ENCODE peak calls at places on chromosome X, in five cellular contexts. One of them, this sample, is unnamed.

GRCh38 chrX:7270018-7270417 is 122.1 kb upstream of the PUDP start:
- DNase-seq in H1: no peak
- DNase-seq in GM12878: no peak
- DNase-seq in K562: no peak
- DNase-seq in HepG2: no peak
- DNase-seq in this sample: no peak

GRCh38 chrX:41259516-41259915 is 74.4 kb upstream of the DDX3X start:
- DNase-seq in H1: no peak
- DNase-seq in GM12878: no peak
- DNase-seq in K562: no peak
- DNase-seq in HepG2: peak; percentile 25
- DNase-seq in this sample: peak; percentile 13

GRCh38 chrX:116961872-116962582 is 499.3 kb upstream of the CT83 start:
- DNase-seq in H1: peak; percentile 45
- DNase-seq in GM12878: no peak
- DNase-seq in K562: no peak
- DNase-seq in HepG2: peak; percentile 0
- DNase-seq in this sample: peak; percentile 16

GRCh38 chrX:151701071-151701470 is 5.8 kb downstream of the PRRG3 start:
- DNase-seq in H1: no peak
- DNase-seq in GM12878: no peak
- DNase-seq in K562: no peak
- DNase-seq in HepG2: no peak
- DNase-seq in this sample: no peak

GRCh38 chrX:103151799-103152198 is 58.9 kb upstream of the NXF3 start:
- DNase-seq in H1: no peak
- DNase-seq in GM12878: no peak
- DNase-seq in K562: no peak
- DNase-seq in HepG2: no peak
- DNase-seq in this sample: no peak

GRCh38 chrX:2316534-2316933 is 184.2 kb downstream of the DHRSX start:
- DNase-seq in H1: no peak
- DNase-seq in GM12878: no peak
- DNase-seq in K562: no peak
- DNase-seq in HepG2: peak; percentile 10
- DNase-seq in this sample: no peak

GRCh38 chrX:104195489-104196084 is 29.3 kb downstream of the FAM199X start:
- DNase-seq in H1: no peak
- DNase-seq in GM12878: no peak
- DNase-seq in K562: peak; percentile 20
- DNase-seq in HepG2: peak; percentile 3
- DNase-seq in this sample: no peak

GRCh38 chrX:21725498-21725897 is 32.4 kb downstream of the SMPX start:
- DNase-seq in H1: no peak
- DNase-seq in GM12878: no peak
- DNase-seq in K562: no peak
- DNase-seq in HepG2: peak; percentile 27
- DNase-seq in this sample: no peak

GRCh38 chrX:109632906-109633504 is 8.0 kb upstream of the KCNE5 start:
- DNase-seq in H1: no peak
- DNase-seq in GM12878: no peak
- DNase-seq in K562: peak; percentile 34
- DNase-seq in HepG2: no peak
- DNase-seq in this sample: peak; percentile 13

GRCh38 chrX:140318306-140318705 is 186.6 kb downstream of the SOX3 start:
- DNase-seq in H1: no peak
- DNase-seq in GM12878: no peak
- DNase-seq in K562: no peak
- DNase-seq in HepG2: no peak
- DNase-seq in this sample: no peak

GRCh38 chrX:154050113-154050495 is 30.4 kb upstream of the IRAK1 start:
- DNase-seq in H1: no peak
- DNase-seq in GM12878: no peak
- DNase-seq in K562: no peak
- DNase-seq in HepG2: no peak
- DNase-seq in this sample: no peak

GRCh38 chrX:133958997-133959688 is 26.3 kb downstream of the GPC3 start:
- DNase-seq in H1: no peak
- DNase-seq in GM12878: no peak
- DNase-seq in K562: no peak
- DNase-seq in HepG2: no peak
- DNase-seq in this sample: no peak

GRCh38 chrX:24838624-24839023 is 144.9 kb downstream of the POLA1 start:
- DNase-seq in H1: no peak
- DNase-seq in GM12878: peak; percentile 1
- DNase-seq in K562: no peak
- DNase-seq in HepG2: no peak
- DNase-seq in this sample: no peak

GRCh38 chrX:139759637-139760036 is 51.7 kb upstream of the MCF2 start:
- DNase-seq in H1: peak; percentile 44
- DNase-seq in GM12878: no peak
- DNase-seq in K562: peak; percentile 7
- DNase-seq in HepG2: no peak
- DNase-seq in this sample: no peak

GRCh38 chrX:111504941-111505340 is 6.5 kb upstream of the SERTM2 start:
- DNase-seq in H1: no peak
- DNase-seq in GM12878: no peak
- DNase-seq in K562: no peak
- DNase-seq in HepG2: no peak
- DNase-seq in this sample: no peak

GRCh38 chrX:2697306-2697705 is 6.2 kb downstream of the CD99 start:
- DNase-seq in H1: no peak
- DNase-seq in GM12878: no peak
- DNase-seq in K562: no peak
- DNase-seq in HepG2: no peak
- DNase-seq in this sample: no peak

GRCh38 chrX:129877401-129877800 is 28.6 kb upstream of the UTP14A start:
- DNase-seq in H1: no peak
- DNase-seq in GM12878: no peak
- DNase-seq in K562: no peak
- DNase-seq in HepG2: no peak
- DNase-seq in this sample: no peak

GRCh38 chrX:119189586-119189985 is 46.5 kb upstream of the PGRMC1 start:
- DNase-seq in H1: no peak
- DNase-seq in GM12878: no peak
- DNase-seq in K562: no peak
- DNase-seq in HepG2: no peak
- DNase-seq in this sample: no peak

GRCh38 chrX:43165343-43165920 is 387.5 kb upstream of the PPP1R2C start:
- DNase-seq in H1: no peak
- DNase-seq in GM12878: no peak
- DNase-seq in K562: no peak
- DNase-seq in HepG2: no peak
- DNase-seq in this sample: no peak

GRCh38 chrX:6852869-6853268 is 294.6 kb upstream of the STS start:
- DNase-seq in H1: no peak
- DNase-seq in GM12878: no peak
- DNase-seq in K562: no peak
- DNase-seq in HepG2: no peak
- DNase-seq in this sample: no peak

GRCh38 chrX:56726609-56727008 is 2.4 kb upstream of the NBDY start:
- DNase-seq in H1: no peak
- DNase-seq in GM12878: no peak
- DNase-seq in K562: peak; percentile 11
- DNase-seq in HepG2: peak; percentile 41
- DNase-seq in this sample: no peak

GRCh38 chrX:45824471-45824870 is 623.8 kb upstream of the DIPK2B start:
- DNase-seq in H1: no peak
- DNase-seq in GM12878: no peak
- DNase-seq in K562: peak; percentile 11
- DNase-seq in HepG2: peak; percentile 11
- DNase-seq in this sample: peak; percentile 31

GRCh38 chrX:81195712-81196111 is 6.0 kb downstream of the HMGN5 start:
- DNase-seq in H1: peak; percentile 57
- DNase-seq in GM12878: no peak
- DNase-seq in K562: peak; percentile 47
- DNase-seq in HepG2: peak; percentile 27
- DNase-seq in this sample: peak; percentile 45

GRCh38 chrX:33285550-33285949 is 74.2 kb upstream of the DMD start:
- DNase-seq in H1: no peak
- DNase-seq in GM12878: no peak
- DNase-seq in K562: no peak
- DNase-seq in HepG2: no peak
- DNase-seq in this sample: no peak

GRCh38 chrX:37796805-37797204 is 16.9 kb downstream of the CYBB start:
- DNase-seq in H1: no peak
- DNase-seq in GM12878: no peak
- DNase-seq in K562: no peak
- DNase-seq in HepG2: no peak
- DNase-seq in this sample: no peak

GRCh38 chrX:41338422-41338821 is 4.5 kb downstream of the DDX3X start:
- DNase-seq in H1: no peak
- DNase-seq in GM12878: no peak
- DNase-seq in K562: no peak
- DNase-seq in HepG2: no peak
- DNase-seq in this sample: no peak

GRCh38 chrX:118847676-118848075 is 24.1 kb downstream of the ZCCHC12 start:
- DNase-seq in H1: no peak
- DNase-seq in GM12878: no peak
- DNase-seq in K562: peak; percentile 34
- DNase-seq in HepG2: peak; percentile 34
- DNase-seq in this sample: no peak

GRCh38 chrX:43266487-43266886 is 389.6 kb upstream of the MAOA start:
- DNase-seq in H1: no peak
- DNase-seq in GM12878: no peak
- DNase-seq in K562: no peak
- DNase-seq in HepG2: no peak
- DNase-seq in this sample: no peak

GRCh38 chrX:133980406-133980805 is 5.0 kb downstream of the GPC3 start:
- DNase-seq in H1: no peak
- DNase-seq in GM12878: no peak
- DNase-seq in K562: no peak
- DNase-seq in HepG2: no peak
- DNase-seq in this sample: no peak

GRCh38 chrX:28498658-28499057 is 88.6 kb upstream of the IL1RAPL1 start:
- DNase-seq in H1: no peak
- DNase-seq in GM12878: no peak
- DNase-seq in K562: no peak
- DNase-seq in HepG2: no peak
- DNase-seq in this sample: no peak

GRCh38 chrX:115894087-115894486 is 276.5 kb upstream of the AGTR2 start:
- DNase-seq in H1: peak; percentile 33
- DNase-seq in GM12878: peak; percentile 58
- DNase-seq in K562: no peak
- DNase-seq in HepG2: peak; percentile 63
- DNase-seq in this sample: no peak

DNA sequence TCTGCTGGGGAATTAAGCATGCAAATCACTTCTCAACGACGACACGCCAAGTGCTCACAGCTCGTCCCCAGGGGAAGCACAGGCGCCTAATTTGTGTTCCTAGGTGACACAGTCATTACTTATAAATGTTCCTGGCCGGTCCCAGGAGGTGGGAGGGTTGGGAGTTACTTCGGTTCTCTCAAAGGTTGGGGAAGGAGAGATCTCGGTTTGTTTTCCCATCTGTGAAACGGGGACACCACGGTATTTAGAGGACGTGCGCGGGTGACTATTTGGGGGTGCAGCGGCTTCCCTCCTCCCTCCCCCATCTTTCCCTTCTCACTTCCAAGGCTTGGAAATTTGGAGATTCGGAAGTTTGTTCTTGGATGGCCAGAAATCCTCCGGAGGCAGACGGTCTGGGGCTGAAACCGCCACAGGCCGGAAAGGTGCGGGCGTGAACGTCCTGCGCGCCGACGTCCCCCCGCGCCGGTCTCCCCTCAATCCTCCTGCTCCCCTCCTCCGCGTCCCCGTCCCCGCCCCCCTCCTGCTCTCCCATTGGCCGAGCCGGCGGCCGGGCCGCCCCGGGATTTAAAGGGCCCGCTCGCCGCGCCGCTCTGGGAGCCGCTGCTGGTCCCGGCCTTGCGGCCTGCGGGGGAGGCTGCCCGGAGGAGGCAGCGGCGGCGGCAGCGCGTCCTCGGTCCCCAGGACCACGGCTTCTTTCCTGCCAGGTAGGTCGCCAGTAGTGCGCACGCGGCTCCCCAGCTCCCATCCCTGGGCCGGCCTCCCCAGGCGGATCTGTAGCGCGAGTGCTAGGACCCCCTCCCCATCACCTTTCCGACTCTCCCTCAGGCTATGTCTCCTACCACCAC is at the start of gene PORCN:
- DNase-seq in H1: peak; percentile 79
- DNase-seq in GM12878: peak; percentile 33
- DNase-seq in K562: peak; percentile 95
- DNase-seq in HepG2: peak; percentile 35
- DNase-seq in this sample: peak; percentile 77
- TF ChIP-seq SP1 in H1: no peak
- TF ChIP-seq SP1 in GM12878: no peak
- TF ChIP-seq SP1 in K562: peak; percentile 41
- TF ChIP-seq SP1 in HepG2: peak; percentile 19
- TF ChIP-seq SP1 in this sample: no peak

GRCh38 chrX:78042601-78043000 is 61.4 kb upstream of the PGK1 start:
- DNase-seq in H1: no peak
- DNase-seq in GM12878: no peak
- DNase-seq in K562: no peak
- DNase-seq in HepG2: no peak
- DNase-seq in this sample: no peak
- TF ChIP-seq ATF2 in H1: no peak
- TF ChIP-seq ATF2 in GM12878: no peak
- TF ChIP-seq ATF2 in K562: no peak
- TF ChIP-seq ATF2 in HepG2: no peak
- TF ChIP-seq ATF2 in this sample: no peak

DNA sequence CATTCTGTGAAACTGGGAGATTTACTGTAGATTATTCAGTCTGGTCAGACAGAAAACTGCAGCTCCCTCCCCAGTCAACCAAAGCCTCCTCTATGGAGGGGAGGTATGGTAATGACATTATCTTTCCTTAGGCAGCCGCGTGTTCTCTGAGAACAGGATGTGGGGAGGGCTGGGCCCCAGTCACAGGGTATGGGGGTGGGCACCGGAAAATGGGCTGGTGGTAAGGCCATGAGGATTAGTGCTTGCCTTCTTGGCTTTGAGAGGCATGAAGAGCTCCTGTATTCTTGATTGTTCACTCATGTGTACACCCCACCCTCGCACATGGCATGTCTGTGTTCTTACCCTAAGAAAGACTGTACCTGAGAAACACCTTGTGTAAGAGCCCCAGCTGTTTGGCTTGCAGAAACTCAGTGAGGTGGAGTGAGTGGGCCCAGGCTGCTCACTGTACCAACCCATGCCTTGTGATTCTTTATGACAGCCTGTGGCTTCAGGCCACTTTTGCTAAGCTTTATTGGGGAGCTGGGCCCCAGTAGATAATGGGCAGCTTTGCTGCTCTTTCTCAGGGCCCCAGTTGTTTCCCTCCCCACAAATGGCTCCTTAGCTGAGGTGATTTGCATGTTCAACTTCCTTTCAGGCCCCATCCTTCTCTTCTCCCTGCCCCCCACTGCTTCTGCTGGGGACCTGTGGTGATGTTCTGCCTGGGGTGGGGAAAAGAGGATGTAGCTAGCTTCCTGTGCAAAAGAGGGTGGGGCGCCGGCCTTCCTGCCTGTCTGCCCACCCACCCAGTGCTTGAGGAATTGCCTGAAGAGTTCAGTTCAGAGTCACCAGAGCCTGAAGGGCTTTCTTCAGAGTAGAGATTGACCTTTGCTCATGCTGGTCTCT is 30.7 kb downstream of the MSN start:
- DNase-seq in H1: no peak
- DNase-seq in GM12878: peak; percentile 83
- DNase-seq in K562: peak; percentile 41
- DNase-seq in HepG2: no peak
- DNase-seq in this sample: no peak
- TF ChIP-seq SP1 in H1: no peak
- TF ChIP-seq SP1 in GM12878: no peak
- TF ChIP-seq SP1 in K562: no peak
- TF ChIP-seq SP1 in HepG2: no peak
- TF ChIP-seq SP1 in this sample: no peak

GRCh38 chrX:108199691-108200090 is 108.1 kb downstream of the ATG4A start:
- DNase-seq in H1: peak; percentile 50
- DNase-seq in GM12878: no peak
- DNase-seq in K562: peak; percentile 16
- DNase-seq in HepG2: peak; percentile 2
- DNase-seq in this sample: peak; percentile 18
- TF ChIP-seq ATF2 in H1: no peak
- TF ChIP-seq ATF2 in GM12878: no peak
- TF ChIP-seq ATF2 in K562: no peak
- TF ChIP-seq ATF2 in HepG2: no peak
- TF ChIP-seq ATF2 in this sample: no peak

This sample was measured in WTC11.